ENCODE peak calls at places on chromosomes 3 and 15, in ten cellular contexts. R is fibroblast of pulmonary artery, B is MM.1S, V is mucosa of descending colon, Q is colonic mucosa, Y is sigmoid colon, K is coronary artery, P is AG04450, D is Calu3, L is endothelial cell. U is an unnamed sample.
A peak's percentile ranks its signal among the peaks of the same experiment; 100 is the strongest.

GRCh38 chr15:43279496-43279895 is 12.8 kb upstream of the TGM5 start:
- DNase-seq in K (no peak), B (no peak), L (no peak), D (no peak), R (no peak), Q (no peak), Y (no peak), P (no peak), V (no peak), U (no peak)

GRCh38 chr3:50630394-50630793 is 13.4 kb downstream of the MAPKAPK3 start:
- DNase-seq in B (no peak), P (no peak), Q (peak; percentile 36), R (no peak), V (no peak), L (no peak), Y (no peak), K (no peak), D (no peak), U (no peak)

GRCh38 chr3:124158174-124158812 is 166.4 kb upstream of the ROPN1 start:
- DNase-seq in K (no peak), P (no peak), L (no peak), B (no peak), R (no peak), V (no peak), D (no peak), Q (no peak), Y (no peak), U (no peak)

GRCh38 chr3:129524081-129524480 is 4.4 kb upstream of the RHO start:
- DNase-seq in B (no peak), R (no peak), Q (no peak), L (no peak), Y (no peak), P (no peak), D (no peak), V (no peak), K (no peak), U (no peak)

GRCh38 chr3:123046262-123046873 is 18.8 kb upstream of the SEMA5B start:
- DNase-seq in D (no peak), Q (no peak), R (no peak), K (no peak), L (no peak), P (no peak), V (no peak), B (no peak), Y (no peak), U (no peak)

GRCh38 chr3:152445227-152445626 is 176.5 kb downstream of the MBNL1 start:
- DNase-seq in B (no peak), D (no peak), P (no peak), R (no peak), K (no peak), Y (no peak), L (no peak), V (no peak), Q (no peak), U (no peak)

GRCh38 chr3:16520636-16521579 is 7.4 kb upstream of the RFTN1 start:
- DNase-seq in B (no peak), V (no peak), D (no peak), K (no peak), P (no peak), L (no peak), Y (no peak), Q (no peak), R (no peak), U (no peak)

GRCh38 chr3:58188173-58188564 is 22.6 kb downstream of the DNASE1L3 start:
- DNase-seq in Q (no peak), L (no peak), Y (no peak), D (no peak), V (no peak), R (no peak), B (no peak), K (no peak), P (no peak), U (no peak)

GRCh38 chr3:43699864-43700263 is 9.1 kb downstream of the ABHD5 start:
- DNase-seq in V (peak; percentile 61), P (no peak), B (peak; percentile 56), Y (no peak), R (peak; percentile 29), L (no peak), D (peak; percentile 26), K (no peak), Q (no peak), U (no peak)

GRCh38 chr3:187744169-187745151 is 808 bp downstream of the BCL6 start:
- DNase-seq in Y (peak; percentile 85), B (peak; percentile 31), K (no peak), V (peak; percentile 67), D (peak; percentile 44), R (peak; percentile 69), Q (peak; percentile 62), P (no peak), L (peak; percentile 43), U (no peak)

GRCh38 chr15:91426412-91426811 is 326.4 kb downstream of the SV2B start:
- DNase-seq in B (no peak), K (no peak), L (no peak), P (no peak), D (peak; percentile 56), Y (no peak), Q (no peak), R (no peak), V (no peak), U (no peak)

GRCh38 chr3:16352428-16352827 is 87.4 kb downstream of the OXNAD1 start:
- DNase-seq in R (no peak), L (no peak), V (no peak), Q (no peak), B (no peak), Y (no peak), K (no peak), P (no peak), D (no peak), U (no peak)

GRCh38 chr3:11346416-11346815 is 74.2 kb downstream of the ATG7 start:
- DNase-seq in D (no peak), P (peak; percentile 63), K (no peak), Q (no peak), R (no peak), V (no peak), Y (no peak), B (no peak), L (no peak), U (no peak)

GRCh38 chr3:195160257-195160898 is 110.6 kb downstream of the XXYLT1 start:
- DNase-seq in R (peak; percentile 67), P (peak; percentile 59), L (no peak), Y (no peak), B (no peak), D (no peak), K (no peak), Q (no peak), V (no peak), U (no peak)

GRCh38 chr3:13256845-13257244 is 163.3 kb downstream of the NUP210 start:
- DNase-seq in Y (no peak), P (no peak), Q (no peak), R (no peak), V (no peak), L (no peak), B (no peak), K (no peak), D (no peak), U (no peak)
- TF ChIP-seq CTCF in Y (no peak), P (no peak), Q (no peak), R (no peak), V (no peak), L (no peak), B (no peak), K (no peak), D (no peak), U (no peak)

DNA sequence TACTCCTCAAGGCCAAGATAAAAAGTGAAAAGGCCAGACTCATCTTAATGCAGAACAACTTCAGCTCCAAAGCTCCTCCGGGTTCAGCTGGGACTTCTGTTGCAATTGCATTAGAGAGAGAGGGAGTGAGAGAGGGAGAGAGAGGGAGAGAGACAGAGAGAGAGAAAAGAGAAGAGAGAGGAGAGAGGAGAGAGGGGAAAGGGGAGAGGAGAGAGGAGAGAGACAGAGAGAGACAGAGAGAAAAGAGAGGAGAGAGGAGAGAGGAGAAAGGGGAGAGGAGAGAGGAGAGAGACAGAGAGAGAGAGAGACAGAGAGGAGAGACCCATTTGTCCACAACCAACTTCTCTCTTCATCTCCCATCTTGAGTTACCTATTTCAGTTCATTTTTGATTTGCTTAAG is 143.3 kb upstream of the HES1 start:
- DNase-seq in K (no peak), L (no peak), P (no peak), Y (no peak), Q (no peak), R (no peak), B (no peak), D (no peak), V (no peak), U (no peak)
- TF ChIP-seq CTCF in K (no peak), L (no peak), P (no peak), Y (no peak), Q (no peak), R (no peak), B (no peak), D (no peak), V (no peak), U (no peak)

GRCh38 chr3:127050733-127051132 is 67.8 kb downstream of the PLXNA1 start:
- DNase-seq in B (no peak), Q (no peak), D (no peak), P (no peak), K (no peak), V (no peak), R (no peak), L (no peak), Y (no peak), U (no peak)

GRCh38 chr3:127053450-127053849 is 70.5 kb downstream of the PLXNA1 start:
- DNase-seq in R (no peak), L (no peak), Q (no peak), P (no peak), Y (no peak), V (no peak), K (no peak), D (no peak), B (no peak), U (no peak)

GRCh38 chr3:127053026-127053425 is 70.1 kb downstream of the PLXNA1 start:
- DNase-seq in B (no peak), Y (no peak), L (no peak), V (no peak), P (no peak), R (no peak), K (no peak), D (no peak), Q (no peak), U (no peak)

GRCh38 chr3:127053979-127054378 is 71.1 kb downstream of the PLXNA1 start:
- DNase-seq in Y (no peak), D (no peak), K (no peak), B (no peak), L (no peak), V (no peak), R (no peak), P (no peak), Q (no peak), U (no peak)

DNA sequence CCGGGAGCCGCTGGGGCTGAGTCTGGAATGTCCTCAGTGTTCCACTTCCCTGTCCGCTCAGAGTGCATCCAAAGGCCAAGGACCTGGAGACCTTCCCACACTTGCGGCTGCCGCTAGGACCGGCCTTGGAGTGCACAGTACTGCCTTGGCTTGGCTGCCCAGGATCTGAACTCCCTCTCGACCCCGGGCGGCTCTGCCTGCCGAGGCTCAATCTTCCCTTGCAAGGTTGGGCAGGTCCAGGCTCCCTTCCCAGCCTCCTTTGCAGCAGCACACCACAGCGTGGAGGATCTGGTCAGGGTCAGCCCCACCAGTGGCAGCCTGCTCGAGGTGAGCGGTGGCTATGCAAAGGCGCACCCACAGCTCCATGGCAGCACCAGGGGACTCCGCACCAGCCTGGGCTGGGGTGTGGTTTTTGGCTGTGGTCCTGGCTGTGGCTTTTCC is 69.2 kb downstream of the PLXNA1 start:
- DNase-seq in Q (peak; percentile 69), K (no peak), R (no peak), V (peak; percentile 78), P (no peak), D (peak; percentile 36), L (no peak), Y (peak; percentile 76), B (no peak), U (no peak)
- TF ChIP-seq CTCF in Q (no peak), K (no peak), R (no peak), V (no peak), P (no peak), D (no peak), L (no peak), Y (no peak), B (no peak), U (no peak)

GRCh38 chr15:25947336-25948080 is 84.4 kb upstream of the ATP10A start:
- DNase-seq in D (peak; percentile 16), V (no peak), P (no peak), B (no peak), L (no peak), Q (no peak), Y (no peak), R (no peak), K (no peak), U (no peak)
- TF ChIP-seq CTCF in D (no peak), V (no peak), P (no peak), B (no peak), L (no peak), Q (no peak), Y (no peak), R (no peak), K (no peak), U (peak; percentile 31)